ENCODE peak calls at places on chromosomes 11 and 22, in four cellular contexts. One of them, this sample, is unnamed.

GRCh38 chr11:8256271-8257002 is 7.2 kb downstream of the LMO1 start:
- DNase-seq in cardiac muscle cell: no peak
- DNase-seq in IMR-90: no peak
- DNase-seq in right cardiac atrium: no peak
- DNase-seq in this sample: no peak

GRCh38 chr22:50597097-50597496 is 3.5 kb upstream of the MAPK8IP2 start:
- DNase-seq in cardiac muscle cell: no peak
- DNase-seq in IMR-90: no peak
- DNase-seq in right cardiac atrium: no peak
- DNase-seq in this sample: no peak

GRCh38 chr11:12288212-12288933 is 89.0 kb upstream of the PARVA start:
- DNase-seq in cardiac muscle cell: peak; percentile 89
- DNase-seq in IMR-90: peak; percentile 94
- DNase-seq in right cardiac atrium: peak; percentile 88
- DNase-seq in this sample: peak; percentile 85

GRCh38 chr11:128342511-128343133 is 244.7 kb downstream of the ETS1 start:
- DNase-seq in cardiac muscle cell: peak; percentile 57
- DNase-seq in IMR-90: peak; percentile 86
- DNase-seq in right cardiac atrium: peak; percentile 66
- DNase-seq in this sample: no peak

GRCh38 chr11:57306156-57306876 is 18.4 kb downstream of the TNKS1BP1 start:
- DNase-seq in cardiac muscle cell: no peak
- DNase-seq in IMR-90: peak; percentile 19
- DNase-seq in right cardiac atrium: no peak
- DNase-seq in this sample: no peak

GRCh38 chr22:49929553-49929979 is 11.1 kb downstream of the CRELD2 start:
- DNase-seq in cardiac muscle cell: peak; percentile 74
- DNase-seq in IMR-90: no peak
- DNase-seq in right cardiac atrium: peak; percentile 58
- DNase-seq in this sample: no peak

GRCh38 chr11:128517457-128518230 is 69.7 kb downstream of the ETS1 start:
- DNase-seq in cardiac muscle cell: no peak
- DNase-seq in IMR-90: no peak
- DNase-seq in right cardiac atrium: no peak
- DNase-seq in this sample: no peak

GRCh38 chr22:17576475-17576874 is 13.2 kb downstream of the SLC25A18 start:
- DNase-seq in cardiac muscle cell: no peak
- DNase-seq in IMR-90: peak; percentile 65
- DNase-seq in right cardiac atrium: no peak
- DNase-seq in this sample: no peak

GRCh38 chr22:20803696-20804324 is 29.9 kb downstream of the SERPIND1 start:
- DNase-seq in cardiac muscle cell: peak; percentile 60
- DNase-seq in IMR-90: peak; percentile 44
- DNase-seq in right cardiac atrium: peak; percentile 30
- DNase-seq in this sample: peak; percentile 20

GRCh38 chr22:22960307-22960706 is 72.7 kb downstream of the IGLL5 start:
- DNase-seq in cardiac muscle cell: no peak
- DNase-seq in IMR-90: no peak
- DNase-seq in right cardiac atrium: no peak
- DNase-seq in this sample: no peak

GRCh38 chr22:36213596-36213995 is 12.0 kb upstream of the APOL4 start:
- DNase-seq in cardiac muscle cell: no peak
- DNase-seq in IMR-90: no peak
- DNase-seq in right cardiac atrium: no peak
- DNase-seq in this sample: no peak

GRCh38 chr22:19746726-19747125 is 13.9 kb upstream of the TBX1 start:
- DNase-seq in cardiac muscle cell: no peak
- DNase-seq in IMR-90: no peak
- DNase-seq in right cardiac atrium: no peak
- DNase-seq in this sample: no peak

GRCh38 chr22:45506961-45507360 is 4.3 kb downstream of the FBLN1 start:
- DNase-seq in cardiac muscle cell: no peak
- DNase-seq in IMR-90: no peak
- DNase-seq in right cardiac atrium: peak; percentile 11
- DNase-seq in this sample: no peak
- H3K4me1 ChIP-seq in cardiac muscle cell: peaks cover 31% of the 10 kb centered on the region
- H3K4me1 ChIP-seq in IMR-90: peaks cover 23% of the 10 kb centered on the region
- H3K4me1 ChIP-seq in right cardiac atrium: peaks cover 2% of the 10 kb centered on the region
- H3K4me1 ChIP-seq in this sample: peaks cover 9% of the 10 kb centered on the region

DNA sequence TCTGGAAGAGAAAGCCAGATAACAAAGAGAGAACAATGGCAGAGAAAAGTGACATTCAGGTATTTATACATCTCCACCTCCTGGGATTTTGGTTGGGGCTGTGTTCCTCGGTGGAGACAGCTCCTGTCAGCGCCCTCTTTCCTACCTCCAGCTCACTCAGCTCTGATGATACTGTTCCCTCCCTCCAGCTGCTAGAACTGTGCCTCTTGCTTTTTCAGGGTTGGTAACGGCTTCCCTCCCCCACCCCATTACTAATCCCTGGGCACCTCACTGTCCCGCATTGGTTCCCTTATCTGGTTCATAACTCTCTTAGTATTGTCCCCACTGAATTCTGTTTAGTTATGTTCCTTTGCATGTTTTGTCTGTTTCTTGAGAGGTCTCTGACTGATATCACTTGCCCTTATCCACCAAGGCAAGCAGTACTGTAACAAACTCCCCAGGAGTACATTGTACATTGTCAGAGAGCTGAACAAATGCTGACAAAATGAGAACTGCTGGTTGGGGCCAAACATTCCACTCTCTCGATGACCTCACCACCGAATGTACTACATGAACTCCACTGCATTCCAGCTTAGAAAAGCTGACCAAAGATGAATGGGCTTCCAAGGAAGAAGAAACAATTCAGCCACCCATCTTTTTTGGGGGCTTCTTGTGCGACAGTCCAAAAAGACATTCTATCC is 5.7 kb upstream of the FBXO3 start:
- DNase-seq in cardiac muscle cell: peak; percentile 73
- DNase-seq in IMR-90: peak; percentile 83
- DNase-seq in right cardiac atrium: no peak
- DNase-seq in this sample: no peak
- H3K27ac ChIP-seq in cardiac muscle cell: peak overlapping the region; percentile 75
- H3K27ac ChIP-seq in IMR-90: no peak overlapping the region
- H3K27ac ChIP-seq in right cardiac atrium: peak overlapping the region; percentile 8
- H3K27ac ChIP-seq in this sample: no peak overlapping the region

GRCh38 chr11:108551653-108552462 is 41.7 kb downstream of the EXPH5 start:
- DNase-seq in cardiac muscle cell: peak; percentile 35
- DNase-seq in IMR-90: peak; percentile 46
- DNase-seq in right cardiac atrium: no peak
- DNase-seq in this sample: no peak
- H3K4me3 ChIP-seq in cardiac muscle cell: no peak overlapping the region
- H3K4me3 ChIP-seq in IMR-90: no peak overlapping the region
- H3K4me3 ChIP-seq in right cardiac atrium: no peak overlapping the region
- H3K4me3 ChIP-seq in this sample: no peak overlapping the region

DNA sequence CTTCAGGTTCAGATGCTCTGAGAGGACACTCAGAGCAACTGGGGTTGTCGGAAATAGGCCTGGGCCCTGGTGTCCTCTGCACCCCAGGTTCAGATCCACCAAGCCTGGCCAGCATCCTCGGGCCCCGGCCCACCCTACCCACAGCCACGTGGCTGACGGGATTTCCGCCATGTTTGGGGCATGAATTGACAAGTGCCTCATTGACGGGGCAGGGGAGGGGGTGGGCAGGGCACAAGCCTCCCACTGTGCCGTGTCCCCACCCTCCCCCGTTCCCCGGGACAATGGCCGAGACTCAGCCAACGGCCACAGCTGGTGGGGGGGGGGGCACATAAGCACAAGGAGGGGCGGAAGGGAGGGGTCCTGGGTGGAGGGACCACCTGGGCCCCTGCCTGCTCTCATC is 8.5 kb downstream of the MYRF start:
- DNase-seq in cardiac muscle cell: no peak
- DNase-seq in IMR-90: no peak
- DNase-seq in right cardiac atrium: no peak
- DNase-seq in this sample: no peak
- H3K4me1 ChIP-seq in cardiac muscle cell: peaks cover 27% of the 10 kb centered on the region
- H3K4me1 ChIP-seq in IMR-90: peaks cover 9% of the 10 kb centered on the region
- H3K4me1 ChIP-seq in right cardiac atrium: no peaks in the 10 kb centered on the region
- H3K4me1 ChIP-seq in this sample: peaks cover 6% of the 10 kb centered on the region

GRCh38 chr11:129639300-129639699 is 176.3 kb upstream of the TMEM45B start:
- DNase-seq in cardiac muscle cell: no peak
- DNase-seq in IMR-90: peak; percentile 99
- DNase-seq in right cardiac atrium: no peak
- DNase-seq in this sample: no peak

GRCh38 chr11:129640671-129641070 is 175.0 kb upstream of the TMEM45B start:
- DNase-seq in cardiac muscle cell: no peak
- DNase-seq in IMR-90: no peak
- DNase-seq in right cardiac atrium: no peak
- DNase-seq in this sample: no peak

GRCh38 chr11:129637473-129637872 is 178.2 kb upstream of the TMEM45B start:
- DNase-seq in cardiac muscle cell: no peak
- DNase-seq in IMR-90: peak; percentile 47
- DNase-seq in right cardiac atrium: no peak
- DNase-seq in this sample: no peak

GRCh38 chr11:129637983-129638776 is 177.5 kb upstream of the TMEM45B start:
- DNase-seq in cardiac muscle cell: no peak
- DNase-seq in IMR-90: no peak
- DNase-seq in right cardiac atrium: no peak
- DNase-seq in this sample: no peak

GRCh38 chr11:129636926-129637325 is 178.7 kb upstream of the TMEM45B start:
- DNase-seq in cardiac muscle cell: no peak
- DNase-seq in IMR-90: no peak
- DNase-seq in right cardiac atrium: no peak
- DNase-seq in this sample: no peak
- H3K27ac ChIP-seq in cardiac muscle cell: no peak overlapping the region
- H3K27ac ChIP-seq in IMR-90: no peak overlapping the region
- H3K27ac ChIP-seq in right cardiac atrium: no peak overlapping the region
- H3K27ac ChIP-seq in this sample: no peak overlapping the region

GRCh38 chr11:47518212-47518959 is 34.5 kb downstream of the CELF1 start:
- DNase-seq in cardiac muscle cell: no peak
- DNase-seq in IMR-90: no peak
- DNase-seq in right cardiac atrium: no peak
- DNase-seq in this sample: no peak
- H3K4me3 ChIP-seq in cardiac muscle cell: no peak overlapping the region
- H3K4me3 ChIP-seq in IMR-90: no peak overlapping the region
- H3K4me3 ChIP-seq in right cardiac atrium: no peak overlapping the region
- H3K4me3 ChIP-seq in this sample: no peak overlapping the region

DNA sequence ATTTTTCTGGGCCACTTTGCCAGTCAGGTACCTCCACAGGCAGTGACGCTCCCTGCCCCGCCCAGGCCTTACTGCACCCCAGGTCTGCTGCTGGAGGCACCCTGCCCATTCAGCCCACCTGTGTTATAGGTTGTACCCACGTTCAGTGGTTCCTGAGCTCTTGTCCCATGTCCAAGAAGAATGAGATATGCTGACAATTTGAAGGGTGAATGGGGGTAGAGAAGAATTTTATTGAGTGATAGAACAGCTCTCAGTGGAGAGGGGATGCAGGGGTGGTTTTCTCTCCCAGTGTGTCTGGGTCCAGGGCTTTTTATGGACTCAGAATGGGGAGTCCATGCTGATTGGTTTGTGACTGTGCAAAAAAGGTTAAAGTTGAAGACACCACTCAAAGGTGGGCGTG is 149.7 kb downstream of the LDLRAD3 start:
- DNase-seq in cardiac muscle cell: no peak
- DNase-seq in IMR-90: no peak
- DNase-seq in right cardiac atrium: no peak
- DNase-seq in this sample: no peak
- H3K4me1 ChIP-seq in cardiac muscle cell: peaks cover 23% of the 10 kb centered on the region
- H3K4me1 ChIP-seq in IMR-90: peaks cover 24% of the 10 kb centered on the region
- H3K4me1 ChIP-seq in right cardiac atrium: no peaks in the 10 kb centered on the region
- H3K4me1 ChIP-seq in this sample: peaks cover 4% of the 10 kb centered on the region